ENCODE peak calls at places on chromosomes 16 and 17, in eight cellular contexts. Z is stomach, A is epithelial cell of esophagus, X is HFFc6, U is bronchial epithelial cell, K is psoas muscle, F is mesothelial cell of epicardium, E is Peyer's patch. W is an unnamed sample.

GRCh38 chr17:66583112-66583748 is 251.7 kb upstream of the CACNG5 start:
- DNase-seq in F (no peak), Z (no peak), U (no peak), E (no peak), K (no peak), A (no peak), X (no peak), W (no peak)

GRCh38 chr16:57694191-57694555 is 433 bp upstream of the DRC7 start:
- DNase-seq in X (no peak), E (peak), K (no peak), A (no peak), Z (peak), F (no peak), U (no peak), W (no peak)

GRCh38 chr17:14971054-14971453 is 294.1 kb downstream of the PMP22 start:
- DNase-seq in Z (no peak), K (no peak), E (no peak), X (no peak), U (no peak), F (no peak), A (no peak), W (no peak)

GRCh38 chr17:52648995-52649394 is 490.5 kb upstream of the CA10 start:
- DNase-seq in F (no peak), X (no peak), U (no peak), E (no peak), A (peak), Z (no peak), K (no peak), W (no peak)

GRCh38 chr17:13813347-13814240 is 211.9 kb upstream of the HS3ST3A1 start:
- DNase-seq in F (no peak), Z (no peak), U (no peak), K (no peak), A (no peak), X (no peak), E (no peak), W (no peak)

GRCh38 chr17:80762076-80762475 is 217.4 kb downstream of the RPTOR start:
- DNase-seq in K (no peak), X (no peak), U (no peak), A (no peak), F (no peak), Z (no peak), E (no peak), W (no peak)

GRCh38 chr17:37743875-37744632 is 805 bp downstream of the HNF1B start:
- DNase-seq in Z (peak), E (peak), F (no peak), K (no peak), X (no peak), U (no peak), A (no peak), W (no peak)

GRCh38 chr16:8579559-8579958 is 10.8 kb downstream of the TMEM114 start:
- DNase-seq in A (no peak), F (no peak), E (no peak), K (no peak), U (no peak), X (no peak), Z (no peak), W (no peak)

GRCh38 chr17:10205549-10206185 is 7.3 kb upstream of the GAS7 start:
- DNase-seq in K (no peak), A (peak), X (no peak), Z (no peak), F (no peak), E (no peak), U (peak), W (no peak)

GRCh38 chr16:30141750-30142149 is 18.7 kb upstream of the MAPK3 start:
- DNase-seq in U (no peak), F (no peak), X (no peak), A (no peak), E (no peak), Z (no peak), K (no peak), W (no peak)

GRCh38 chr17:76772842-76773521 is 35.1 kb downstream of the MFSD11 start:
- DNase-seq in E (no peak), Z (no peak), X (peak), F (no peak), U (peak), K (no peak), A (peak), W (peak)

GRCh38 chr16:67157892-67158635 is 1.6 kb downstream of the TRADD start:
- DNase-seq in F (no peak), K (no peak), X (no peak), A (no peak), Z (no peak), U (peak), E (no peak), W (no peak)

GRCh38 chr16:87127061-87127765 is 190.0 kb downstream of the C16orf95 start:
- DNase-seq in Z (no peak), U (no peak), F (no peak), A (no peak), E (no peak), X (no peak), K (no peak), W (no peak)

GRCh38 chr16:10923650-10924214 is 18.5 kb downstream of the DEXI start:
- DNase-seq in F (no peak), U (no peak), A (no peak), Z (peak), X (no peak), K (peak), E (peak), W (no peak)

GRCh38 chr17:65093930-65094329 is 37.4 kb upstream of the GNA13 start:
- DNase-seq in E (no peak), X (no peak), K (no peak), F (no peak), U (no peak), A (no peak), Z (no peak), W (no peak)
- TF ChIP-seq CTCF in E (no peak), X (peak), K (no peak), F (no peak), U (peak), A (peak), Z (no peak), W (no peak)

GRCh38 chr16:59586331-59586730 is 852.2 kb upstream of the GOT2 start:
- DNase-seq in Z (no peak), E (no peak), U (no peak), X (no peak), A (no peak), F (no peak), K (no peak), W (no peak)

GRCh38 chr16:59597269-59597668 is 863.2 kb upstream of the GOT2 start:
- DNase-seq in K (no peak), X (peak), Z (no peak), U (no peak), E (no peak), A (peak), F (no peak), W (no peak)

GRCh38 chr16:59593256-59593655 is 859.1 kb upstream of the GOT2 start:
- DNase-seq in U (peak), A (peak), Z (no peak), K (no peak), F (no peak), X (peak), E (no peak), W (no peak)

GRCh38 chr16:59591480-59591879 is 857.4 kb upstream of the GOT2 start:
- DNase-seq in X (peak), F (no peak), U (no peak), A (no peak), Z (no peak), E (no peak), K (no peak), W (no peak)
- TF ChIP-seq CTCF in X (peak), F (no peak), U (no peak), A (no peak), Z (no peak), E (no peak), K (no peak), W (no peak)

GRCh38 chr17:53950207-53950857 is 127.6 kb downstream of the KIF2B start:
- DNase-seq in Z (no peak), X (no peak), E (no peak), K (no peak), A (no peak), F (no peak), U (no peak), W (no peak)
- TF ChIP-seq CTCF in Z (no peak), X (no peak), E (no peak), K (peak), A (no peak), F (no peak), U (no peak), W (peak)

GRCh38 chr17:2075336-2076056 is 20.6 kb downstream of the HIC1 start:
- DNase-seq in E (no peak), Z (no peak), K (peak), X (no peak), U (peak), F (peak), A (no peak), W (no peak)
- TF ChIP-seq CTCF in E (no peak), Z (no peak), K (no peak), X (peak), U (no peak), F (peak), A (no peak), W (no peak)

GRCh38 chr17:48611681-48612455 is 1.1 kb upstream of the HOXB7 start:
- DNase-seq in U (no peak), Z (no peak), X (no peak), E (no peak), K (no peak), A (no peak), F (peak), W (no peak)

GRCh38 chr17:48613862-48614694 is 1.0 kb downstream of the HOXB8 start:
- DNase-seq in Z (no peak), A (peak), K (no peak), F (no peak), E (no peak), X (no peak), U (no peak), W (no peak)

GRCh38 chr17:48614904-48615211 is 234 bp downstream of the HOXB8 start:
- DNase-seq in X (no peak), A (no peak), E (no peak), U (no peak), Z (no peak), K (no peak), F (no peak), W (no peak)

GRCh38 chr17:48612456-48612853 is 1.6 kb upstream of the HOXB7 start:
- DNase-seq in A (no peak), U (no peak), X (no peak), F (peak), K (no peak), E (no peak), Z (no peak), W (no peak)

DNA sequence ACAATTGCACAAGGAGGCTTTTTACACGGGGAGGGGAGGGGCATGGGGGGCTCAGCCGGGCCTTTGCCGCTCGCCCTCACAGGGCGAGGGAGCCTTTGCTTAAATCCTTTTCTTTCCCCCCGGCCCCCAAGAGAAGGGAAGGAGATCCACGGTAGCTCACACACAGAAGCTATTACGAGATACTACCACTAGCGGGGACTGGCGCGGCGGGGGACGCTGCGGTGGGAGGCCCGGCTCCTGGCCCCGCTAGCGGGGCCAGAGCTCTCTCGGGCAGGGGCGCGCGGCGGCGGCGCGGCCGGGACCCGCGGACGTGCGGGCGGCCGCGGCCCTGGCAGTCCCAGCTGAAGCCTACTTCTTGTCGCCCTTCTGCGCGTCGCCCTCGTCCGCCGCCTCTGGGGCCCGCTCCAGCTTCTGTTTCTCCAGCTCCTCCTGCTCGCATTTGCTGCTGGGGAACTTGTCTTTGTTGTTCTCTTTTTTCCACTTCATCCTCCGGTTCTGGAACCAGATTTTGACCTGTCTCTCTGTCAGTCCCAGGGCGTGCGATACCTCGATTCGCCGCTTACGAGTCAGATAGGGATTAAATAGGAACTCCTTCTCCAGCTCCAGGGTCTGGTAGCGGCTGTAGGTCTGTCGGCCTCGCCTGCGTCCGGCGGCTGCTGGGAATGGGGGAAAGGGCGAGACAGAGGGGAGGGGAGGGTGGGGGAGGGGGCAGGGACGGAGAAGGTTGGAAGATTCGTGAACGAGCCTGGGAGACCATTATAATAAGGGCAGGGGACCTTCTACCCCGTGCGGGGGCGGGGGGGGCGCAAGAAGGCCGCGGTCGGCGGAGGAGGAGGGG is 2.0 kb downstream of the HOXB8 start:
- DNase-seq in F (peak), X (no peak), A (peak), Z (no peak), K (no peak), E (no peak), U (no peak), W (no peak)
- TF ChIP-seq CTCF in F (peak), X (no peak), A (no peak), Z (peak), K (peak), E (peak), U (peak), W (no peak)

W was measured in D721Med.